ENCODE peak calls at places on chromosomes 3 and 15, in eight cellular contexts. Z is sigmoid colon, P is brain microvascular endothelial cell, B is kidney, V is colonic mucosa, H is cardiac muscle cell, L is PC-3, G is GM10248. T is an unnamed sample.

GRCh38 chr15:101522621-101523559 is 33.4 kb upstream of the PCSK6 start:
- DNase-seq in G (no peak), B (no peak), P (no peak), H (no peak), Z (no peak), L (no peak), V (peak; percentile 19), T (no peak)

GRCh38 chr15:101159936-101160770 is 91.7 kb downstream of the CHSY1 start:
- DNase-seq in P (no peak), V (no peak), G (no peak), L (no peak), B (no peak), Z (peak; percentile 24), H (no peak), T (no peak)

GRCh38 chr15:25905140-25905539 is 42.0 kb upstream of the ATP10A start:
- DNase-seq in P (peak; percentile 52), H (no peak), Z (peak; percentile 69), V (no peak), B (no peak), L (peak; percentile 58), G (no peak), T (peak; percentile 61)

GRCh38 chr15:65055201-65055870 is 10.1 kb downstream of the SLC51B start:
- DNase-seq in H (no peak), V (peak; percentile 75), Z (no peak), B (no peak), P (peak; percentile 20), L (peak; percentile 43), G (no peak), T (no peak)

GRCh38 chr3:12994357-12994606 is 78.9 kb downstream of the IQSEC1 start:
- DNase-seq in P (no peak), H (no peak), G (peak; percentile 54), L (peak; percentile 33), B (peak; percentile 87), Z (peak; percentile 83), V (peak; percentile 71), T (peak; percentile 43)

GRCh38 chr3:173618703-173619102 is 221.2 kb downstream of the NLGN1 start:
- DNase-seq in Z (no peak), P (no peak), H (no peak), V (no peak), L (no peak), G (no peak), B (no peak), T (no peak)

GRCh38 chr3:188468196-188468595 is 314.2 kb downstream of the LPP start:
- DNase-seq in B (no peak), Z (no peak), G (no peak), H (no peak), L (peak; percentile 29), V (no peak), P (no peak), T (no peak)

GRCh38 chr3:177144922-177145321 is 52.4 kb downstream of the TBL1XR1 start:
- DNase-seq in V (no peak), B (no peak), L (peak; percentile 38), H (no peak), Z (no peak), G (peak; percentile 60), P (no peak), T (no peak)

GRCh38 chr3:135581806-135582205 is 383.7 kb upstream of the PPP2R3A start:
- DNase-seq in B (no peak), L (no peak), H (no peak), V (no peak), Z (no peak), P (no peak), G (no peak), T (no peak)

GRCh38 chr3:135576786-135577185 is 388.7 kb upstream of the PPP2R3A start:
- DNase-seq in L (no peak), V (no peak), G (no peak), P (no peak), Z (no peak), B (no peak), H (no peak), T (no peak)
- TF ChIP-seq CTCF in L (no peak), V (no peak), G (no peak), P (no peak), Z (no peak), B (no peak), H (no peak), T (no peak)

GRCh38 chr3:29169456-29169855 is 111.4 kb upstream of the RBMS3 start:
- DNase-seq in Z (no peak), L (no peak), P (no peak), H (no peak), B (no peak), G (no peak), V (no peak), T (no peak)

GRCh38 chr3:29164825-29165224 is 116.0 kb upstream of the RBMS3 start:
- DNase-seq in B (no peak), G (no peak), L (no peak), P (no peak), H (no peak), V (no peak), Z (no peak), T (no peak)

GRCh38 chr3:29170894-29171582 is 109.8 kb upstream of the RBMS3 start:
- DNase-seq in P (peak; percentile 49), G (no peak), H (no peak), Z (no peak), B (no peak), V (no peak), L (no peak), T (no peak)

GRCh38 chr3:29168686-29169085 is 112.2 kb upstream of the RBMS3 start:
- DNase-seq in V (no peak), P (no peak), B (no peak), G (no peak), Z (no peak), L (no peak), H (no peak), T (no peak)

DNA sequence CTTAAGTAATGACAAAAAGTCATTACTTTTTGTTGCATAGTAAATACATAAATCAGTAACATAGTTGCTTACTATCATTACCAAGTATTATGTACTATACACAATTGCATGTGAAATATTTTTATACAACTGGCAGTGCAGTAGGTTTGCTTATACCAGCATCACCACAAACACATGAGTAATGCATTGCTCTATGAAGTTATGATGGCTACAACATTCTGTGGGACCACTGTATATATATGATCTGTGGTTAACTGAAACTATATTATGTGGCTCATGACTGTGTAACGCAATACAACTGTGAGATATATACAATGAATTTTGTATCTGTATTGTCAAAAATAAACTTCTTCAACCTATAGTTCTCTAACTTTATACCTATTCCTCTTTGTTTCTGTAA is 113.7 kb upstream of the RBMS3 start:
- DNase-seq in V (no peak), P (no peak), G (no peak), B (no peak), Z (no peak), L (no peak), H (no peak), T (no peak)
- TF ChIP-seq CTCF in V (no peak), P (no peak), G (no peak), B (no peak), Z (no peak), L (no peak), H (no peak), T (no peak)

DNA sequence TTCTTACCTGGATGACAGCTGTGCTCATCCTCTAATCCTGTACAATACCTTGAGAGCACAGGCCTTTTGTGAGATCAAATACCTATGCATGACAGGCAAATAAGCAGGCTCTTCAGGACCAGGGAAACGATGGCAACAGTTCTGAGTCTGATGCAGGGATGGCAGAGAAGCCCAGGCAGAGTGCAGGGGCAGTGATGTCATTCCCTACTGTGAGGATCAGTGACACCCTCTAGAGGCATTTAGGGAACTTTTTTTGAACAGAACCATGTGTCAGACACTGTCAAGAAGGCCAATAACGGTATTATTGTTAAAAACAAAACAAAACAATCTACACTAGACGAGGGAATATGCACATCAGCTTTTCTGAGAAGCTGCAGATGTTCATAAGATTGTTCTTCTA is 314.8 kb upstream of the CTDSPL start:
- DNase-seq in B (no peak), V (no peak), P (peak; percentile 18), H (peak; percentile 26), L (peak; percentile 37), Z (no peak), G (peak; percentile 40), T (peak; percentile 5)
- TF ChIP-seq CTCF in B (peak; percentile 19), V (no peak), P (no peak), H (peak; percentile 34), L (peak; percentile 45), Z (no peak), G (no peak), T (no peak)

GRCh38 chr3:130242850-130243569 is 102.5 kb upstream of the COL6A5 start:
- DNase-seq in G (no peak), Z (no peak), B (no peak), P (peak; percentile 12), L (peak; percentile 19), H (peak; percentile 36), V (no peak), T (peak; percentile 5)
- TF ChIP-seq CTCF in G (peak; percentile 26), Z (no peak), B (peak; percentile 21), P (no peak), L (peak; percentile 37), H (peak; percentile 33), V (no peak), T (no peak)

GRCh38 chr15:43376017-43376705 is 5.3 kb downstream of the TUBGCP4 start:
- DNase-seq in H (peak; percentile 45), Z (no peak), L (peak; percentile 69), B (no peak), P (peak; percentile 48), G (peak; percentile 60), V (peak; percentile 27), T (peak; percentile 61)
- TF ChIP-seq CTCF in H (peak; percentile 86), Z (peak; percentile 31), L (peak; percentile 94), B (peak; percentile 41), P (peak; percentile 86), G (peak; percentile 74), V (peak; percentile 73), T (peak; percentile 90)

GRCh38 chr15:58770519-58770856 is 614 bp upstream of the MINDY2 start:
- DNase-seq in Z (no peak), P (peak; percentile 85), G (peak; percentile 51), H (no peak), B (no peak), V (no peak), L (peak; percentile 61), T (peak; percentile 50)

GRCh38 chr15:58770857-58771620 is at the start of gene MINDY2:
- DNase-seq in L (peak; percentile 97), P (peak; percentile 98), H (peak; percentile 100), G (peak; percentile 96), V (peak; percentile 98), B (peak; percentile 100), Z (peak; percentile 99), T (peak; percentile 97)

GRCh38 chr15:58775402-58775801 is 4.3 kb downstream of the MINDY2 start:
- DNase-seq in G (no peak), V (no peak), H (no peak), B (no peak), P (no peak), L (no peak), Z (no peak), T (no peak)

GRCh38 chr15:58773024-58773423 is 1.9 kb downstream of the MINDY2 start:
- DNase-seq in P (no peak), L (no peak), V (no peak), G (no peak), H (no peak), Z (no peak), B (no peak), T (no peak)

DNA sequence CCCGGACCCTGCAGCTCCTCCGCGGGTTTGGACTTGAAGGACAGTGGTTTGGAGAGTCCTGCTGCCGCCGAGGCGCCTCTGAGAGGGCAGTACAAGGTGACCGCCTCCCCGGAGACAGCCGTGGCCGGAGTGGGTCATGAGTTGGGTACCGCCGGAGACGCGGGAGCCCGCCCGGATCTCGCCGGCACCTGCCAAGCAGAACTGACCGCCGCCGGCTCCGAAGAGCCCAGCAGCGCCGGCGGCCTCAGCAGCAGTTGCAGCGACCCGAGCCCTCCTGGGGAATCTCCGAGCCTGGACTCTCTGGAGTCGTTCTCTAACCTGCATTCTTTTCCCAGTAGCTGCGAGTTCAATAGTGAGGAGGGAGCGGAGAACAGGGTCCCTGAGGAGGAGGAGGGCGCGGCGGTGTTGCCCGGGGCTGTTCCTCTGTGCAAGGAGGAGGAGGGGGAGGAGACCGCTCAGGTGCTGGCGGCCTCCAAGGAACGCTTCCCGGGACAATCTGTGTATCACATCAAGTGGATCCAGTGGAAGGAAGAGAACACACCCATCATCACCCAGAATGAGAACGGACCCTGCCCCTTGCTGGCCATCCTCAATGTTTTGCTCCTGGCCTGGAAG is 626 bp downstream of the MINDY2 start:
- DNase-seq in L (peak; percentile 35), Z (peak; percentile 81), P (no peak), B (peak; percentile 91), H (no peak), V (peak; percentile 76), G (peak; percentile 42), T (peak; percentile 31)
- TF ChIP-seq CTCF in L (no peak), Z (no peak), P (no peak), B (no peak), H (no peak), V (no peak), G (no peak), T (no peak)